ENCODE peak calls at places on chromosome 16, in seven cellular contexts. S, Q, M, D, R, I and W are unnamed samples.

GRCh38 chr16:27428035-27428785 is 26.2 kb downstream of the IL21R start:
- DNase-seq in Q (no peak), S (no peak), I (no peak), M (peak), D (no peak), R (peak), W (peak)

GRCh38 chr16:59048876-59049275 is 314.8 kb upstream of the GOT2 start:
- DNase-seq in R (no peak), Q (no peak), M (no peak), D (no peak), I (no peak), S (no peak), W (no peak)

GRCh38 chr16:87363771-87364476 is 19.7 kb downstream of the FBXO31 start:
- DNase-seq in D (no peak), M (no peak), S (no peak), Q (no peak), I (peak), R (no peak), W (no peak)

GRCh38 chr16:27767081-27767480 is 217.1 kb downstream of the KATNIP start:
- DNase-seq in D (no peak), R (no peak), Q (no peak), I (no peak), S (no peak), M (no peak), W (peak)

GRCh38 chr16:49921791-49922456 is 66.0 kb upstream of the ZNF423 start:
- DNase-seq in Q (no peak), S (no peak), D (peak), R (no peak), I (peak), M (no peak), W (peak)

GRCh38 chr16:31476305-31477219 is 4.6 kb downstream of the TGFB1I1 start:
- DNase-seq in Q (no peak), R (peak), I (peak), S (peak), D (no peak), M (no peak), W (peak)

GRCh38 chr16:10862432-10862831 is 14.6 kb upstream of the CIITA start:
- DNase-seq in Q (no peak), S (peak), M (no peak), I (no peak), D (peak), R (no peak), W (no peak)

GRCh38 chr16:1263591-1264216 is 7.8 kb downstream of the TPSD1 start:
- DNase-seq in I (no peak), R (peak), D (no peak), Q (no peak), M (no peak), S (no peak), W (no peak)

GRCh38 chr16:14202697-14203096 is 131.6 kb downstream of the MRTFB start:
- DNase-seq in D (peak), Q (no peak), S (no peak), M (no peak), R (no peak), I (peak), W (no peak)
- TF ChIP-seq POLR2AphosphoS5 in D (no peak), Q (no peak), S (no peak), M (no peak), R (no peak), I (no peak), W (no peak)

GRCh38 chr16:22190169-22191088 is 15.6 kb upstream of the EEF2K start:
- DNase-seq in Q (peak), D (peak), M (peak), S (peak), R (peak), I (peak), W (peak)
- TF ChIP-seq POLR2AphosphoS5 in Q (peak), D (peak), M (no peak), S (no peak), R (peak), I (peak), W (peak)

GRCh38 chr16:4918790-4919210 is 18.1 kb downstream of the PPL start:
- DNase-seq in Q (no peak), I (no peak), S (no peak), R (no peak), M (no peak), D (no peak), W (no peak)
- TF ChIP-seq POLR2AphosphoS5 in Q (no peak), I (no peak), S (no peak), R (no peak), M (no peak), D (no peak), W (no peak)

GRCh38 chr16:88781140-88782077 is 3.6 kb downstream of the PIEZO1 start:
- DNase-seq in I (no peak), S (no peak), M (no peak), R (no peak), D (no peak), Q (no peak), W (peak)
- TF ChIP-seq POLR2AphosphoS5 in I (no peak), S (peak), M (no peak), R (no peak), D (no peak), Q (no peak), W (peak)

GRCh38 chr16:24482681-24483202 is 56.6 kb upstream of the RBBP6 start:
- DNase-seq in M (no peak), S (no peak), D (no peak), Q (no peak), I (no peak), R (no peak), W (no peak)
- TF ChIP-seq POLR2AphosphoS5 in M (no peak), S (no peak), D (no peak), Q (no peak), I (no peak), R (no peak), W (no peak)